ENCODE peak calls at places on chromosomes 1 and 21, in five cellular contexts. G is Peyer's patch, O is body of pancreas, N is stomach, B is HCT116. E is an unnamed sample.

GRCh38 chr1:21338568-21339401 is 48.5 kb upstream of the ECE1 start:
- DNase-seq in G (peak), O (peak), N (peak), B (no peak), E (no peak)

GRCh38 chr1:67760030-67760821 is 73.0 kb downstream of the GNG12 start:
- DNase-seq in G (peak), O (peak), N (peak), B (peak), E (no peak)

GRCh38 chr21:42443181-42443785 is 39.6 kb downstream of the UBASH3A start:
- DNase-seq in G (no peak), O (no peak), N (no peak), B (no peak), E (no peak)

GRCh38 chr1:32470991-32471694 is 6.3 kb downstream of the ZBTB8B start:
- DNase-seq in G (no peak), O (peak), N (no peak), B (no peak), E (no peak)

GRCh38 chr1:236206548-236206947 is 64.2 kb downstream of the GPR137B start:
- DNase-seq in G (peak), O (no peak), N (no peak), B (no peak), E (no peak)

GRCh38 chr1:31939484-31940329 is 1.5 kb upstream of the PTP4A2 start:
- DNase-seq in G (peak), O (peak), N (peak), B (peak), E (peak)

GRCh38 chr1:25576459-25577150 is 33.2 kb downstream of the LDLRAP1 start:
- DNase-seq in G (no peak), O (no peak), N (no peak), B (no peak), E (no peak)

GRCh38 chr1:84598846-84599741 is 24.9 kb upstream of the CTBS start:
- DNase-seq in G (no peak), O (no peak), N (no peak), B (peak), E (peak)

GRCh38 chr1:244180256-244180655 is 129.2 kb downstream of the ZBTB18 start:
- DNase-seq in G (no peak), O (no peak), N (no peak), B (no peak), E (no peak)

GRCh38 chr1:3472088-3472850 is 17.8 kb downstream of the ARHGEF16 start:
- DNase-seq in G (no peak), O (no peak), N (no peak), B (no peak), E (no peak)

GRCh38 chr1:71521655-71522264 is 440.9 kb upstream of the ZRANB2 start:
- DNase-seq in G (peak), O (peak), N (peak), B (no peak), E (no peak)

GRCh38 chr21:33924766-33925100 is 9.1 kb upstream of the ATP5PO start:
- DNase-seq in G (no peak), O (no peak), N (no peak), B (no peak), E (no peak)

GRCh38 chr1:87478231-87478630 is 149.6 kb downstream of the LMO4 start:
- DNase-seq in G (no peak), O (no peak), N (no peak), B (peak), E (no peak)

GRCh38 chr1:211647666-211648065 is 27.8 kb downstream of the NEK2 start:
- DNase-seq in G (no peak), O (no peak), N (no peak), B (no peak), E (no peak)

GRCh38 chr1:87146538-87146937 is 182.1 kb upstream of the LMO4 start:
- DNase-seq in G (no peak), O (no peak), N (no peak), B (no peak), E (no peak)

GRCh38 chr1:43002766-43003165 is 44.1 kb upstream of the SLC2A1 start:
- DNase-seq in G (no peak), O (no peak), N (no peak), B (no peak), E (no peak)

GRCh38 chr1:160935527-160936258 is 18.9 kb downstream of the ITLN2 start:
- DNase-seq in G (no peak), O (no peak), N (no peak), B (no peak), E (no peak)

GRCh38 chr1:75079535-75080290 is 54.5 kb upstream of the LHX8 start:
- DNase-seq in G (no peak), O (no peak), N (no peak), B (no peak), E (no peak)

GRCh38 chr1:193181985-193182384 is 4.4 kb downstream of the B3GALT2 start:
- DNase-seq in G (no peak), O (no peak), N (no peak), B (no peak), E (no peak)

GRCh38 chr1:211352985-211353515 is 26.4 kb downstream of the TRAF5 start:
- DNase-seq in G (peak), O (peak), N (peak), B (peak), E (no peak)

GRCh38 chr1:159798893-159799292 is 3.3 kb upstream of the FCRL6 start:
- DNase-seq in G (peak), O (peak), N (peak), B (peak), E (peak)

GRCh38 chr1:192401832-192402231 is 85.0 kb downstream of the RGS21 start:
- DNase-seq in G (no peak), O (no peak), N (no peak), B (no peak), E (no peak)

GRCh38 chr1:44835738-44836675 is 7.0 kb downstream of the PTCH2 start:
- DNase-seq in G (peak), O (peak), N (peak), B (peak), E (peak)

GRCh38 chr1:12480748-12481362 is 137.2 kb downstream of the DHRS3 start:
- DNase-seq in G (peak), O (peak), N (no peak), B (peak), E (peak)

GRCh38 chr1:21200767-21201166 is 24.1 kb upstream of the EIF4G3 start:
- DNase-seq in G (no peak), O (no peak), N (no peak), B (no peak), E (no peak)

GRCh38 chr1:30656171-30656940 is 67.0 kb downstream of the MATN1 start:
- DNase-seq in G (no peak), O (peak), N (no peak), B (no peak), E (no peak)

GRCh38 chr1:91611498-91611917 is 110.9 kb downstream of the CDC7 start:
- DNase-seq in G (no peak), O (no peak), N (no peak), B (no peak), E (no peak)

GRCh38 chr1:147919881-147920280 is 8.3 kb upstream of the GPR89B start:
- DNase-seq in G (no peak), O (no peak), N (no peak), B (no peak), E (no peak)

GRCh38 chr1:101237229-101237837 is 514 bp downstream of the S1PR1 start:
- DNase-seq in G (no peak), O (no peak), N (no peak), B (no peak), E (no peak)

GRCh38 chr1:39902121-39902807 is 547 bp upstream of the MYCL start:
- DNase-seq in G (peak), O (peak), N (peak), B (peak), E (no peak)

GRCh38 chr1:34306568-34306967 is 129.9 kb downstream of the C1orf94 start:
- DNase-seq in G (no peak), O (no peak), N (no peak), B (no peak), E (no peak)

GRCh38 chr1:207941664-207942063 is 30.7 kb upstream of the CD34 start:
- DNase-seq in G (peak), O (peak), N (peak), B (no peak), E (no peak)
- TF ChIP-seq POLR2A in G (no peak), O (no peak), N (no peak), B (no peak), E (no peak)

GRCh38 chr1:53889304-53890298 is at the start of gene YIPF1:
- DNase-seq in G (peak), O (peak), N (peak), B (peak), E (peak)
- TF ChIP-seq POLR2A in G (peak), O (peak), N (no peak), B (no peak), E (peak)

GRCh38 chr1:110033421-110033820 is 1.0 kb upstream of the STRIP1 start:
- DNase-seq in G (no peak), O (no peak), N (no peak), B (no peak), E (no peak)

GRCh38 chr1:110035236-110035752 is 870 bp downstream of the STRIP1 start:
- DNase-seq in G (no peak), O (no peak), N (no peak), B (no peak), E (no peak)

GRCh38 chr1:110032327-110032726 is 2.1 kb upstream of the STRIP1 start:
- DNase-seq in G (no peak), O (no peak), N (no peak), B (no peak), E (no peak)

GRCh38 chr1:110034040-110034450 is 379 bp upstream of the STRIP1 start:
- DNase-seq in G (no peak), O (no peak), N (no peak), B (no peak), E (no peak)

GRCh38 chr1:110034451-110035235 is at the start of gene STRIP1:
- DNase-seq in G (peak), O (peak), N (peak), B (peak), E (peak)
- TF ChIP-seq POLR2A in G (peak), O (peak), N (no peak), B (peak), E (peak)

DNA sequence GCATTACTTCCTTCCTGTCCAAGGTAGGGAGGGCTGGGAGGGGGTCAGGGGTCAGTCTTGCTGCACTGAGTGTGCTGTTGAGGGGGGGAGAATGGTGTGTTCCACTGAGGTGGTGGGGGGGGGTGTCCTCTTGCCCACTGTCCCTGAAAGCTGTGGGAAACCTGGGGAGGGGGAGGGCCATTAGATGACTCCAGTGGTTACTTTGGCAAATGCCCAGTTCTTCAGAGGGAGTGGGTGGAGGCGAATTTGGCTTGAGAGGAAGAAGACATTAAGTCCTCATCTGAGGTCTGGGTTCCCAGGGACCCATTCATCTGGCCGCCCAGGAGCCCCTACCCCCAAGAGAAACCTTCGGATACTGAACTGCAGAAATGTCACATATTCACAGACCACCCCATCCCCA is 36.2 kb downstream of the MEF2D start:
- DNase-seq in G (no peak), O (no peak), N (no peak), B (no peak), E (no peak)
- TF ChIP-seq POLR2A in G (no peak), O (no peak), N (no peak), B (no peak), E (no peak)

GRCh38 chr1:197284972-197285371 is 16.9 kb downstream of the CRB1 start:
- DNase-seq in G (no peak), O (no peak), N (no peak), B (no peak), E (no peak)

GRCh38 chr1:197285526-197286217 is 17.6 kb downstream of the CRB1 start:
- DNase-seq in G (no peak), O (peak), N (no peak), B (no peak), E (no peak)

GRCh38 chr1:197284325-197284724 is 16.3 kb downstream of the CRB1 start:
- DNase-seq in G (no peak), O (no peak), N (no peak), B (no peak), E (no peak)

GRCh38 chr1:197286634-197287033 is 18.6 kb downstream of the CRB1 start:
- DNase-seq in G (no peak), O (no peak), N (no peak), B (no peak), E (no peak)
- TF ChIP-seq POLR2A in G (no peak), O (no peak), N (no peak), B (no peak), E (no peak)

GRCh38 chr1:226121587-226122400 is 59.3 kb downstream of the H3-3A start:
- DNase-seq in G (peak), O (peak), N (peak), B (no peak), E (peak)
- TF ChIP-seq POLR2A in G (no peak), O (peak), N (no peak), B (no peak), E (peak)

GRCh38 chr21:32300117-32300681 is 1.5 kb downstream of the MRAP start:
- DNase-seq in G (no peak), O (no peak), N (no peak), B (no peak), E (no peak)

GRCh38 chr21:32303385-32303784 is 4.7 kb downstream of the MRAP start:
- DNase-seq in G (no peak), O (no peak), N (no peak), B (no peak), E (no peak)

GRCh38 chr21:32302560-32302959 is 3.9 kb downstream of the MRAP start:
- DNase-seq in G (no peak), O (no peak), N (no peak), B (no peak), E (no peak)

GRCh38 chr21:32299695-32300094 is 1.0 kb downstream of the MRAP start:
- DNase-seq in G (no peak), O (no peak), N (no peak), B (no peak), E (no peak)

GRCh38 chr21:32301596-32301995 is 2.9 kb downstream of the MRAP start:
- DNase-seq in G (no peak), O (no peak), N (no peak), B (no peak), E (no peak)
- TF ChIP-seq POLR2A in G (no peak), O (no peak), N (no peak), B (no peak), E (no peak)

GRCh38 chr21:44911384-44912157 is 9.1 kb downstream of the ITGB2 start:
- DNase-seq in G (peak), O (peak), N (peak), B (no peak), E (peak)
- TF ChIP-seq POLR2A in G (no peak), O (no peak), N (no peak), B (no peak), E (no peak)

E was measured in H54.